ENCODE peak calls at places on chromosomes 4 and X, in eight cellular contexts. C is K562, Q is fibroblast of lung, P is neural progenitor cell, J is endothelial cell of umbilical vein, L is IMR-90, A is heart left ventricle, M is right lobe of liver. R is an unnamed sample.
A peak's percentile ranks its signal among the peaks of the same experiment; 100 is the strongest.

GRCh38 chr4:108171541-108172230 is 3.0 kb upstream of the LEF1 start:
- DNase-seq in L (no peak), A (no peak), Q (peak; percentile 15), C (no peak), M (no peak), P (peak; percentile 65), J (no peak), R (no peak)

GRCh38 chr4:140662082-140662869 is 93.5 kb upstream of the UCP1 start:
- DNase-seq in P (no peak), A (no peak), L (peak; percentile 52), C (no peak), Q (peak; percentile 45), J (no peak), M (no peak), R (no peak)

GRCh38 chrX:22534643-22535042 is 261.9 kb downstream of the CBLL2 start:
- DNase-seq in L (peak; percentile 85), Q (peak; percentile 90), J (peak; percentile 1), C (no peak), P (no peak), A (peak; percentile 17), M (no peak), R (no peak)

GRCh38 chr4:10640535-10641159 is 43.9 kb downstream of the CLNK start:
- DNase-seq in P (no peak), Q (peak; percentile 65), L (no peak), M (no peak), J (no peak), A (peak; percentile 28), C (no peak), R (no peak)

GRCh38 chr4:74109116-74109791 is 10.3 kb upstream of the CXCL2 start:
- DNase-seq in A (peak; percentile 56), L (peak; percentile 97), P (peak; percentile 28), C (no peak), J (peak; percentile 93), M (no peak), Q (peak; percentile 97), R (no peak)

GRCh38 chrX:21993265-21993664 is 38.9 kb upstream of the PHEX start:
- DNase-seq in M (peak; percentile 27), J (no peak), C (no peak), P (no peak), L (no peak), Q (no peak), A (peak; percentile 25), R (no peak)

GRCh38 chr4:8582941-8583654 is 2.9 kb downstream of the GPR78 start:
- DNase-seq in P (no peak), A (no peak), J (no peak), M (no peak), L (no peak), Q (no peak), C (no peak), R (no peak)

GRCh38 chrX:80022363-80023031 is 7.9 kb downstream of the TBX22 start:
- DNase-seq in A (no peak), L (no peak), Q (no peak), J (no peak), C (no peak), M (no peak), P (peak; percentile 57), R (no peak)

GRCh38 chr4:98027827-98028226 is 115.4 kb downstream of the STPG2 start:
- DNase-seq in P (peak; percentile 11), A (no peak), L (no peak), Q (peak; percentile 10), J (no peak), M (no peak), C (no peak), R (no peak)

GRCh38 chr4:55560096-55560495 is 13.4 kb upstream of the CLOCK start:
- DNase-seq in J (no peak), A (no peak), C (peak; percentile 39), L (no peak), Q (no peak), P (no peak), M (no peak), R (no peak)

GRCh38 chrX:104565791-104566687 is at the start of gene IL1RAPL2:
- DNase-seq in M (peak; percentile 68), C (peak; percentile 29), L (no peak), J (no peak), P (peak; percentile 83), A (no peak), Q (peak; percentile 19), R (peak; percentile 58)

GRCh38 chr4:53098681-53099121 is 236.6 kb downstream of the RASL11B start:
- DNase-seq in A (no peak), J (peak; percentile 88), Q (peak; percentile 89), L (peak; percentile 92), P (no peak), C (no peak), M (no peak), R (no peak)

GRCh38 chr4:118086334-118086733 is 52.0 kb downstream of the NDST3 start:
- DNase-seq in J (peak; percentile 88), L (peak; percentile 31), A (no peak), P (no peak), C (no peak), M (no peak), Q (peak; percentile 54), R (no peak)

GRCh38 chr4:99334880-99335279 is 13.7 kb upstream of the ADH1B start:
- DNase-seq in Q (no peak), L (no peak), M (no peak), C (no peak), A (no peak), P (no peak), J (no peak), R (no peak)

GRCh38 chrX:16827225-16827624 is 41.0 kb downstream of the TXLNG start:
- DNase-seq in L (peak; percentile 65), P (no peak), C (no peak), Q (peak; percentile 76), A (no peak), M (no peak), J (peak; percentile 22), R (no peak)

GRCh38 chr4:44545781-44546180 is 97.2 kb upstream of the KCTD8 start:
- DNase-seq in Q (no peak), J (no peak), A (no peak), C (no peak), L (no peak), P (no peak), M (no peak), R (no peak)

GRCh38 chrX:25028726-25029125 is 13.0 kb upstream of the ARX start:
- DNase-seq in P (no peak), L (peak; percentile 6), A (no peak), Q (peak; percentile 71), M (no peak), J (no peak), C (no peak), R (no peak)

DNA sequence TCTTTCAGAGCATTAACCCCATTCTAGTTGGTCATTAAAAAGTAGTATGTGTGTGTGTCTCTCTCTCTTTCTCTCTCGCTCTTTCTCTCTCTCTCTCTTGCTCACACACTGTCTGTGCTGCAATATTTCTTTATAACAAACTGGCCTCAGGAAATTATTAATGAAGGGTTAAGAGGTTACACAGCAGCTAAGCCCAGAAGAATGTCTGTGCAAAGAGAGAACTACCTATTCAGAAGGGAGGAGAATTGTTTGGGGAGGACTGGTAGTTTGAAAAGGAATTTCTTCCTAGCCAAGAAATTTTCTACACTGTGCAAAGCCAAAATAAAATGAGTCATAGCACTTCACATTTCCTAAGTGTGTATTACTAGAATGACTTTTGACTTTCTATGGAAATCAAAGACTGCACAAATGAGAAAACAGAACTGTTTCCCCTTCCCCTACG is 22.2 kb downstream of the PDGFC start:
- DNase-seq in Q (peak; percentile 96), C (no peak), M (no peak), A (no peak), J (peak; percentile 94), L (peak; percentile 80), P (no peak), R (no peak)
- H3K4me1 ChIP-seq in Q (peaks cover 31% of the 10 kb centered on the region), C (no peaks in the 10 kb centered on the region), M (no peaks in the 10 kb centered on the region), A (no peaks in the 10 kb centered on the region), J (peaks cover 52% of the 10 kb centered on the region), L (peaks cover 18% of the 10 kb centered on the region), P (peaks cover 7% of the 10 kb centered on the region), R (peaks cover 34% of the 10 kb centered on the region)

GRCh38 chr4:82429728-82430192 is 502 bp downstream of the HNRNPDL start:
- DNase-seq in M (no peak), Q (peak; percentile 43), C (peak; percentile 61), A (no peak), L (no peak), J (no peak), P (peak; percentile 89), R (no peak)
- TF ChIP-seq CTCF in M (peak; percentile 1), Q (no peak), C (no peak), A (no peak), L (no peak), J (no peak), P (no peak), R (no peak)

DNA sequence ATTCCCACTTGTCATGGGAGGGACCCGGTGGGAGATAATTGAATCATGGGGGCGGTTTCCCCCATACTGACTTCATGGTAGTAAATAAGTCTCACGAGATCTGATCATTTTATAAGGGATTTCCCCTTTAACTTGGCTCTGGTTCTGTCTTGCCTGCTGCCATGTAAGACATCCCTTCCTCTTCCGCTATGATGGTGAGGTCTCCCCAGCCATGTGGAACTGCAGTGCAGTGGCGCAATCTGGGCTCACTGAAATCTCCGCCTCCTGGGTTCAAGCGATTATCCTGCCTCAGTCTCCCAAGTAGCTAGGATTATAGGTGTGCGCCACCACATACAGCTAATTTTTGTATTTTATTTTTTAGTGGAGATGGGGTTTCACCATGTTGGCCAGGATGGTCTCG is 2.9 kb downstream of the HPGDS start:
- DNase-seq in A (no peak), P (no peak), M (no peak), C (no peak), Q (no peak), L (no peak), J (no peak), R (no peak)
- H3K4me1 ChIP-seq in A (no peaks in the 10 kb centered on the region), P (no peaks in the 10 kb centered on the region), M (no peaks in the 10 kb centered on the region), C (peaks cover 2% of the 10 kb centered on the region), Q (no peaks in the 10 kb centered on the region), L (no peaks in the 10 kb centered on the region), J (no peaks in the 10 kb centered on the region), R (no peaks in the 10 kb centered on the region)

DNA sequence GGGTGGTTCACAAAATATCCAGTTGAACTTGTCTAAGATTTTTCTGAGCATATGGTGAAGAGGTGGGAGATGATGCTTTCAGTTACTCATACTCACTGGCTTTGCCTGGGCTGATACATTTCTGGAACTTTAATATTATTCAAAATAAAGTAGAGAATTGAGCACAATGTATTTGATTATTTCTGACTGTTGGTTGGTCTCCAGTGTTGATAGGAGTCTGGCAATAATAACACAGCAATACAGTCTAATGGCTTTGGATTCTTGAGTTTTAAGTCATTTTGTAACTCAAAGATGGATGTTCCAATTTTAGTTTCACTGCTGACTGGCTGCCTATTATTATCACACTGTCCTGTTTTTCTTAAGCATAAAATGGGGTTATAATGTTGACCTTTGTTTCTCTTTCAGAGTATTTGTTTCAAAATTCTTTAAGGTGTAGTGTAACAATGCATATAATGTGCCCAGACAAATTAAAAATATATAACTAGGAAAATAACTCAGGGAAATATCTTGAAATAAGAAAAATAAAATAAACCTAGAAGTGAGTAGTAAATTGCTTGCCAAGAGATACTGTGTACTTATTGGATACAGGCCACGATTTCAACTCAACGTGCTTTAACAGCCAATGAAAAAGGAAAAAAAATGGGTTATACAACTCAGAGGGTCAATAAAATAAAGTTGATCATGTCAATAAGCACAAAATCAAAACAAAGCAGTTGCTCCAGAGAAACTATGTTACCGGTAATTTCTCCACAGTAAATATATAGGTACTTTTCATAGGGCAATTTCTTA is 99.0 kb downstream of the ARSJ start:
- DNase-seq in P (no peak), M (no peak), J (peak; percentile 15), L (no peak), A (no peak), C (no peak), Q (no peak), R (no peak)
- TF ChIP-seq CTCF in P (no peak), M (no peak), J (no peak), L (no peak), A (no peak), C (no peak), Q (no peak), R (no peak)

GRCh38 chr4:185839204-185839712 is 27.3 kb upstream of the SORBS2 start:
- DNase-seq in M (no peak), L (peak; percentile 91), A (no peak), C (no peak), Q (peak; percentile 97), J (peak; percentile 95), P (peak; percentile 77), R (no peak)
- H3K4me1 ChIP-seq in M (no peaks in the 10 kb centered on the region), L (peaks cover 24% of the 10 kb centered on the region), A (no peaks in the 10 kb centered on the region), C (no peaks in the 10 kb centered on the region), Q (peaks cover 19% of the 10 kb centered on the region), J (peaks cover 36% of the 10 kb centered on the region), P (peaks cover 60% of the 10 kb centered on the region), R (peaks cover 50% of the 10 kb centered on the region)